ENCODE peak calls at places on chromosome 9, in seven cellular contexts. One of them, this sample, is unnamed.

GRCh38 chr9:137318976-137319375 is 16.9 kb upstream of the NRARP start:
- DNase-seq in iris pigment epithelial cell: no peak
- DNase-seq in stimulated activated CD4-positive, alpha-beta T cell treated with anti-CD3 and anti-CD28 coated beads, Interleukin-12 subunit alpha, Interleukin-12 subunit beta, amount 100 ng/mL, for 4 hours: no peak
- DNase-seq in A549: no peak
- DNase-seq in H4: no peak
- DNase-seq in stimulated activated naive B cell treated with anti-CD40 and anti-IgM and Interleukin-4, amounts not matched to agents 10 μg/mL and 1 μg/mL and 100 μg/mL, for 72 hours: no peak
- DNase-seq in cardiac muscle cell: peak
- DNase-seq in this sample: no peak

GRCh38 chr9:124257070-124257864 is 482 bp upstream of the NEK6 start:
- DNase-seq in iris pigment epithelial cell: no peak
- DNase-seq in stimulated activated CD4-positive, alpha-beta T cell treated with anti-CD3 and anti-CD28 coated beads, Interleukin-12 subunit alpha, Interleukin-12 subunit beta, amount 100 ng/mL, for 4 hours: no peak
- DNase-seq in A549: no peak
- DNase-seq in H4: no peak
- DNase-seq in stimulated activated naive B cell treated with anti-CD40 and anti-IgM and Interleukin-4, amounts not matched to agents 10 μg/mL and 1 μg/mL and 100 μg/mL, for 72 hours: peak
- DNase-seq in cardiac muscle cell: no peak
- DNase-seq in this sample: no peak

GRCh38 chr9:124803911-124804310 is 27.0 kb downstream of the OLFML2A start:
- DNase-seq in iris pigment epithelial cell: no peak
- DNase-seq in stimulated activated CD4-positive, alpha-beta T cell treated with anti-CD3 and anti-CD28 coated beads, Interleukin-12 subunit alpha, Interleukin-12 subunit beta, amount 100 ng/mL, for 4 hours: no peak
- DNase-seq in A549: no peak
- DNase-seq in H4: no peak
- DNase-seq in stimulated activated naive B cell treated with anti-CD40 and anti-IgM and Interleukin-4, amounts not matched to agents 10 μg/mL and 1 μg/mL and 100 μg/mL, for 72 hours: no peak
- DNase-seq in cardiac muscle cell: no peak
- DNase-seq in this sample: no peak

GRCh38 chr9:94937214-94937903 is 210.9 kb downstream of the AOPEP start:
- DNase-seq in iris pigment epithelial cell: peak
- DNase-seq in stimulated activated CD4-positive, alpha-beta T cell treated with anti-CD3 and anti-CD28 coated beads, Interleukin-12 subunit alpha, Interleukin-12 subunit beta, amount 100 ng/mL, for 4 hours: no peak
- DNase-seq in A549: peak
- DNase-seq in H4: peak
- DNase-seq in stimulated activated naive B cell treated with anti-CD40 and anti-IgM and Interleukin-4, amounts not matched to agents 10 μg/mL and 1 μg/mL and 100 μg/mL, for 72 hours: no peak
- DNase-seq in cardiac muscle cell: no peak
- DNase-seq in this sample: no peak

GRCh38 chr9:137550241-137550621 is at the start of gene PNPLA7:
- DNase-seq in iris pigment epithelial cell: peak
- DNase-seq in stimulated activated CD4-positive, alpha-beta T cell treated with anti-CD3 and anti-CD28 coated beads, Interleukin-12 subunit alpha, Interleukin-12 subunit beta, amount 100 ng/mL, for 4 hours: peak
- DNase-seq in A549: peak
- DNase-seq in H4: peak
- DNase-seq in stimulated activated naive B cell treated with anti-CD40 and anti-IgM and Interleukin-4, amounts not matched to agents 10 μg/mL and 1 μg/mL and 100 μg/mL, for 72 hours: peak
- DNase-seq in cardiac muscle cell: peak
- DNase-seq in this sample: peak

GRCh38 chr9:74285075-74285474 is 212.1 kb upstream of the RORB start:
- DNase-seq in iris pigment epithelial cell: peak
- DNase-seq in stimulated activated CD4-positive, alpha-beta T cell treated with anti-CD3 and anti-CD28 coated beads, Interleukin-12 subunit alpha, Interleukin-12 subunit beta, amount 100 ng/mL, for 4 hours: no peak
- DNase-seq in A549: no peak
- DNase-seq in H4: peak
- DNase-seq in stimulated activated naive B cell treated with anti-CD40 and anti-IgM and Interleukin-4, amounts not matched to agents 10 μg/mL and 1 μg/mL and 100 μg/mL, for 72 hours: no peak
- DNase-seq in cardiac muscle cell: peak
- DNase-seq in this sample: no peak

GRCh38 chr9:76598971-76599370 is 140.0 kb downstream of the GCNT1 start:
- DNase-seq in iris pigment epithelial cell: no peak
- DNase-seq in stimulated activated CD4-positive, alpha-beta T cell treated with anti-CD3 and anti-CD28 coated beads, Interleukin-12 subunit alpha, Interleukin-12 subunit beta, amount 100 ng/mL, for 4 hours: no peak
- DNase-seq in A549: no peak
- DNase-seq in H4: no peak
- DNase-seq in stimulated activated naive B cell treated with anti-CD40 and anti-IgM and Interleukin-4, amounts not matched to agents 10 μg/mL and 1 μg/mL and 100 μg/mL, for 72 hours: no peak
- DNase-seq in cardiac muscle cell: no peak
- DNase-seq in this sample: no peak

GRCh38 chr9:86098793-86099694 is at the start of gene GOLM1:
- DNase-seq in iris pigment epithelial cell: peak
- DNase-seq in stimulated activated CD4-positive, alpha-beta T cell treated with anti-CD3 and anti-CD28 coated beads, Interleukin-12 subunit alpha, Interleukin-12 subunit beta, amount 100 ng/mL, for 4 hours: peak
- DNase-seq in A549: peak
- DNase-seq in H4: no peak
- DNase-seq in stimulated activated naive B cell treated with anti-CD40 and anti-IgM and Interleukin-4, amounts not matched to agents 10 μg/mL and 1 μg/mL and 100 μg/mL, for 72 hours: peak
- DNase-seq in cardiac muscle cell: peak
- DNase-seq in this sample: peak

This sample was measured in DMS153.